ENCODE peak calls at places on chromosomes 11 and 22, in seven cellular contexts. G is HepG2, Y is HCT116, A is GM12878, C is K562, W is endothelial cell of umbilical vein, F is H1. B is an unnamed sample.
A peak's percentile ranks its signal among the peaks of the same experiment; 100 is the strongest.

GRCh38 chr22:38758276-38758945 is 2.6 kb upstream of the SUN2 start:
- DNase-seq in C (peak; percentile 20), Y (no peak), F (no peak), A (no peak), G (no peak), W (no peak), B (no peak)

GRCh38 chr11:17432041-17432440 is 43.6 kb upstream of the KCNJ11 start:
- DNase-seq in W (no peak), F (no peak), Y (no peak), C (no peak), A (no peak), G (no peak), B (no peak)

GRCh38 chr11:107931206-107931605 is 3.0 kb downstream of the RAB39A start:
- DNase-seq in W (no peak), Y (no peak), C (no peak), A (no peak), G (no peak), F (no peak), B (no peak)

GRCh38 chr11:8101421-8101820 is 20.4 kb downstream of the TUB start:
- DNase-seq in F (no peak), G (no peak), W (no peak), Y (no peak), C (no peak), A (no peak), B (no peak)

GRCh38 chr11:70270877-70271634 is 566 bp downstream of the PPFIA1 start:
- DNase-seq in Y (no peak), C (peak; percentile 53), G (peak; percentile 37), A (no peak), F (no peak), W (peak; percentile 36), B (peak; percentile 84)

GRCh38 chr11:86486261-86487030 is 111.8 kb downstream of the CCDC81 start:
- DNase-seq in A (no peak), W (no peak), Y (no peak), G (no peak), C (no peak), F (no peak), B (no peak)

GRCh38 chr11:72233773-72234513 is 9.4 kb downstream of the INPPL1 start:
- DNase-seq in G (no peak), A (no peak), C (no peak), F (no peak), Y (no peak), W (no peak), B (no peak)

GRCh38 chr22:50326225-50326958 is 420 bp downstream of the DENND6B start:
- DNase-seq in A (no peak), F (no peak), W (no peak), G (no peak), Y (no peak), C (no peak), B (no peak)

GRCh38 chr22:40671796-40672360 is 7.4 kb upstream of the MCHR1 start:
- DNase-seq in C (no peak), F (no peak), Y (no peak), W (no peak), G (no peak), A (no peak), B (no peak)

GRCh38 chr11:41963406-41963805 is 504.0 kb upstream of the LRRC4C start:
- DNase-seq in A (no peak), C (no peak), G (no peak), Y (no peak), W (no peak), F (no peak), B (no peak)

GRCh38 chr11:267491-267994 is 10.7 kb upstream of the NLRP6 start:
- DNase-seq in C (peak; percentile 75), F (no peak), G (no peak), Y (no peak), W (no peak), A (peak; percentile 35), B (no peak)

GRCh38 chr11:33696931-33697638 is 3.5 kb downstream of the C11orf91 start:
- DNase-seq in W (no peak), C (no peak), G (no peak), A (no peak), F (no peak), Y (no peak), B (no peak)

GRCh38 chr11:2518983-2519340 is 74.2 kb downstream of the KCNQ1 start:
- DNase-seq in W (no peak), A (no peak), C (no peak), Y (no peak), G (no peak), F (no peak), B (no peak)

GRCh38 chr11:33089776-33090175 is 50.4 kb downstream of the TCP11L1 start:
- DNase-seq in Y (no peak), C (no peak), F (no peak), G (no peak), A (no peak), W (no peak), B (no peak)

GRCh38 chr11:126431401-126432064 is 76.0 kb downstream of the ST3GAL4 start:
- DNase-seq in C (no peak), G (peak; percentile 27), W (peak; percentile 62), Y (no peak), A (no peak), F (no peak), B (no peak)

GRCh38 chr22:44382461-44383038 is 69.8 kb upstream of the SHISAL1 start:
- DNase-seq in W (no peak), G (peak; percentile 3), F (no peak), A (no peak), C (no peak), Y (no peak), B (no peak)

GRCh38 chr11:77203901-77204755 is 76.1 kb downstream of the MYO7A start:
- DNase-seq in A (no peak), W (no peak), Y (no peak), F (no peak), C (no peak), G (no peak), B (no peak)

GRCh38 chr11:12205330-12205729 is 94.9 kb downstream of the MICAL2 start:
- DNase-seq in C (no peak), A (no peak), W (no peak), F (no peak), Y (no peak), G (no peak), B (no peak)
- H3K4me2 ChIP-seq in C (no peak overlapping the region), A (no peak overlapping the region), W (no peak overlapping the region), F (no peak overlapping the region), Y (no peak overlapping the region), G (no peak overlapping the region), B (no peak overlapping the region)

GRCh38 chr11:61921446-61921845 is 4.1 kb upstream of the RAB3IL1 start:
- DNase-seq in C (no peak), W (no peak), Y (no peak), F (no peak), A (no peak), G (no peak), B (no peak)

GRCh38 chr11:61924016-61924360 is 6.6 kb upstream of the RAB3IL1 start:
- DNase-seq in Y (no peak), A (no peak), G (no peak), F (no peak), C (no peak), W (no peak), B (no peak)

GRCh38 chr11:61922539-61922938 is 5.2 kb upstream of the RAB3IL1 start:
- DNase-seq in C (peak; percentile 88), W (no peak), Y (no peak), A (no peak), F (no peak), G (no peak), B (no peak)

GRCh38 chr11:61926235-61926634 is 8.9 kb upstream of the RAB3IL1 start:
- DNase-seq in Y (no peak), F (no peak), A (no peak), W (no peak), G (no peak), C (no peak), B (no peak)

GRCh38 chr11:61923166-61924015 is 6.0 kb upstream of the RAB3IL1 start:
- DNase-seq in Y (no peak), F (no peak), C (peak; percentile 88), A (no peak), W (no peak), G (peak; percentile 87), B (peak; percentile 67)
- TF ChIP-seq POLR2AphosphoS5 in Y (no peak), F (no peak), C (no peak), A (no peak), W (no peak), G (peak; percentile 55), B (no peak)

GRCh38 chr22:19706661-19707151 is 7.6 kb upstream of the SEPTIN5 start:
- DNase-seq in C (no peak), G (no peak), W (no peak), A (no peak), F (no peak), Y (no peak), B (no peak)
- TF ChIP-seq EZH2 in C (no peak), G (no peak), W (no peak), A (no peak), F (no peak), Y (no peak), B (no peak)

DNA sequence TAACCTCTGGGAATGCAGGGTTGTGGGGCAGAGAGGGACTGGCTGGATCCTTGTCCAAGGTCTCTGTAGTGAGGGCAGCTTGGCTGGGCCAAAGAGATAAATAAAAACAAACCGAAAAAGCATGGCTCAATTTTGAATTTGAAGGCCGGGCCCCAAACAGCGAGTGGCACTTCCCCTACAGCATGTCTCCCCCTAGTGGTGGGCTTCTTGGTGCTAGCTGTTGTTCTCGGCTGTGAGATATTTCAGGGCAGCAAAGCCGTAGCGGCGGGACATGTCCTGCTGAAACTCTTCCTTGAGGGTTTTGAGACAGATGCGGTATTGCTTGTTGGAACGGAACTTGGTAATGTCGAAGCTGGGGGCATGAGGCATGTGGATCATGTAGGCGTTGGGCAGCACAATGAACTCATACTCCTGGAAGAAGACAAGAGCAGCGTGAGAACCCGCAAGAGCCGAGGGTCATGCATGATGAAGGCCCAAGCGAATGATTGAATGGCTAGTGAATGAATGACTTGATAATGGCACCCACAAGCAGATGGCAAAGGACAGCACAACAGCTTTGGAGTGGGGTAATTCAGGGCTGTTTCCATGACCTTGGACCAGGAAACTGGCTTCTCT is 216.1 kb upstream of the SYN3 start:
- DNase-seq in G (peak; percentile 27), C (peak; percentile 57), W (no peak), Y (no peak), A (no peak), F (peak; percentile 7), B (peak; percentile 91)
- H3K4me2 ChIP-seq in G (no peak overlapping the region), C (no peak overlapping the region), W (no peak overlapping the region), Y (no peak overlapping the region), A (no peak overlapping the region), F (no peak overlapping the region), B (no peak overlapping the region)

B was measured in GM23338.